ENCODE peak calls at places on chromosomes 2 and 18, in eight cellular contexts. U, X, B, T, O, S, F and R are unnamed samples.

GRCh38 chr2:236712961-236713673 is 143.5 kb downstream of the ACKR3 start:
- DNase-seq in U (peak), X (no peak), B (no peak), T (no peak), O (no peak), S (no peak), F (no peak), R (no peak)

GRCh38 chr18:75183973-75184372 is 25.0 kb downstream of the PTGR3 start:
- DNase-seq in U (no peak), X (no peak), B (no peak), T (no peak), O (no peak), S (no peak), F (no peak), R (no peak)

GRCh38 chr2:18645315-18645714 is 55.9 kb upstream of the NT5C1B start:
- DNase-seq in U (no peak), X (no peak), B (no peak), T (no peak), O (no peak), S (no peak), F (no peak), R (no peak)

GRCh38 chr2:53960476-53960875 is 10.3 kb downstream of the PSME4 start:
- DNase-seq in U (no peak), X (no peak), B (no peak), T (no peak), O (no peak), S (no peak), F (no peak), R (no peak)

GRCh38 chr2:28338046-28338753 is 54.5 kb upstream of the FOSL2 start:
- DNase-seq in U (peak), X (peak), B (peak), T (peak), O (no peak), S (peak), F (peak), R (peak)

GRCh38 chr2:192194866-192195547 is at the start of gene TMEFF2:
- DNase-seq in U (peak), X (peak), B (peak), T (peak), O (peak), S (peak), F (peak), R (peak)

GRCh38 chr18:62420151-62420512 is 95.0 kb downstream of the TNFRSF11A start:
- DNase-seq in U (peak), X (no peak), B (no peak), T (peak), O (peak), S (no peak), F (no peak), R (no peak)

GRCh38 chr2:212484563-212485080 is 54.0 kb downstream of the ERBB4 start:
- DNase-seq in U (no peak), X (no peak), B (no peak), T (peak), O (no peak), S (no peak), F (no peak), R (no peak)

GRCh38 chr2:96869281-96869823 is 528 bp downstream of the SEMA4C start:
- DNase-seq in U (peak), X (peak), B (peak), T (peak), O (peak), S (peak), F (peak), R (peak)

GRCh38 chr2:38765551-38765950 is 12.5 kb upstream of the GEMIN6 start:
- DNase-seq in U (no peak), X (no peak), B (no peak), T (peak), O (no peak), S (no peak), F (peak), R (no peak)
- H3K4me3 ChIP-seq in U (no peak), X (no peak), B (no peak), T (no peak), O (no peak), S (no peak), F (no peak), R (no peak)

GRCh38 chr2:38438133-38438532 is 61.1 kb upstream of the ATL2 start:
- DNase-seq in U (no peak), X (no peak), B (no peak), T (no peak), O (no peak), S (no peak), F (no peak), R (no peak)
- H3K27ac ChIP-seq in U (no peak), X (no peak), B (no peak), T (no peak), O (no peak), S (no peak), F (no peak), R (no peak)

GRCh38 chr2:42028571-42029148 is 19.2 kb upstream of the PKDCC start:
- DNase-seq in U (no peak), X (peak), B (no peak), T (peak), O (no peak), S (peak), F (no peak), R (no peak)
- TF ChIP-seq CTCF in U (no peak), X (no peak), B (no peak), T (no peak), O (no peak), S (no peak), F (no peak), R (no peak)

GRCh38 chr2:12710301-12710700 is 6.4 kb upstream of the TRIB2 start:
- DNase-seq in U (no peak), X (no peak), B (no peak), T (no peak), O (no peak), S (no peak), F (no peak), R (no peak)
- H3K4me3 ChIP-seq in U (no peak), X (no peak), B (no peak), T (no peak), O (no peak), S (no peak), F (no peak), R (no peak)

DNA sequence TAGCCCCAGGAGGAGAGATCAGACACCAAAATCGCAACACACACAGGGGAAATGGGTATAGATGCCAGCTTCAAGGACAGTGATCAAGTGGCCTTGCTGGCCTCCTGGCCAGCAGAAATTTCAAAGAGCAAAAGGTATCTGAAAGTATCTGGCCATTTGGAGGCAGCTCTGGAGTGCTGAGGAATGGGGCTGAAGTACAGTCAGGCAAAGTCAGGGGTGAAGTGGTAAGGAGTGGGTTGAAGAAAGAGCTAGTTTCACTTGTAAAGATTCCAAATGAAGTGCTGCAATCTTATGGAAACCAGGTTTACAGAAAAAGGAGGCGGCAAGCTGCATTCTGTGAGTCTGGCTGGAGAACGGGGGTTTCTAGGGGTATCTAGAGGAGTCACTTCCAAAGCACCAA is 19.2 kb upstream of the PCBP1 start:
- DNase-seq in U (no peak), X (no peak), B (no peak), T (peak), O (no peak), S (no peak), F (no peak), R (no peak)
- H3K27ac ChIP-seq in U (peak), X (peak), B (no peak), T (no peak), O (no peak), S (no peak), F (no peak), R (no peak)

GRCh38 chr2:15546297-15547098 is 14.6 kb downstream of the NBAS start:
- DNase-seq in U (no peak), X (no peak), B (no peak), T (no peak), O (no peak), S (no peak), F (no peak), R (no peak)
- TF ChIP-seq CTCF in U (peak), X (no peak), B (no peak), T (no peak), O (peak), S (no peak), F (no peak), R (no peak)

DNA sequence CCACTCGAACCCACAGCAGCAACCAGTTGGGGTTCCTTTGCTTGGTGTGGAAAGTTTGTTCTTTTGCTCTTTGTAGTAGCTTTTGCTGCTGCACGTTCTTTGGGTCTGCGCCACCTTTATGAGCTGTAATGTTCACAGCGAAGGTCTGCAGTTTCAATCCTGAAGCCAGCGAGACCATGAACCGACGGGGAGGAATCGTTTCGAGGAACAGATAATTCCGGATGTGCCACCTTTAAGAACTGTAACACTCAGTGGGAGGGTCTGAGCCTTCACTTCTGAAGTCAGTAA is 14.3 kb downstream of the GPR17 start:
- DNase-seq in U (no peak), X (peak), B (no peak), T (no peak), O (no peak), S (no peak), F (no peak), R (no peak)
- H3K4me3 ChIP-seq in U (no peak), X (no peak), B (no peak), T (no peak), O (no peak), S (no peak), F (no peak), R (no peak)